ENCODE peak calls at places on chromosome 1, in eight cellular contexts. S, N, P, L, R, F, J and O are unnamed samples.

GRCh38 chr1:24955161-24955560 is 25.1 kb upstream of the RUNX3 start:
- DNase-seq in F (no peak), N (peak; percentile 19), P (no peak), L (peak; percentile 32), J (peak; percentile 55), S (peak; percentile 33), R (peak; percentile 79), O (no peak)

GRCh38 chr1:153357076-153357852 is 390 bp upstream of the S100A9 start:
- DNase-seq in R (no peak), J (no peak), L (no peak), F (no peak), S (no peak), N (no peak), P (peak; percentile 46), O (no peak)

GRCh38 chr1:63906053-63906704 is 132.4 kb downstream of the ROR1 start:
- DNase-seq in N (no peak), F (peak; percentile 42), S (no peak), J (no peak), P (no peak), R (no peak), L (no peak), O (no peak)

GRCh38 chr1:181643631-181644030 is 160.3 kb downstream of the CACNA1E start:
- DNase-seq in R (no peak), N (no peak), P (no peak), F (no peak), L (no peak), S (no peak), J (no peak), O (no peak)

GRCh38 chr1:10152709-10153284 is 57.6 kb upstream of the KIF1B start:
- DNase-seq in J (peak; percentile 54), L (no peak), N (peak; percentile 67), F (peak; percentile 58), P (peak; percentile 43), R (peak; percentile 35), S (no peak), O (peak; percentile 40)

GRCh38 chr1:88973520-88974137 is 18.8 kb downstream of the KYAT3 start:
- DNase-seq in F (peak; percentile 43), J (no peak), S (no peak), R (peak; percentile 15), P (no peak), L (no peak), N (peak; percentile 70), O (no peak)

GRCh38 chr1:101410048-101410878 is 173.4 kb downstream of the S1PR1 start:
- DNase-seq in N (no peak), P (no peak), J (no peak), S (no peak), L (no peak), F (no peak), R (no peak), O (no peak)

GRCh38 chr1:91120421-91120820 is 98.6 kb upstream of the ZNF644 start:
- DNase-seq in F (no peak), P (no peak), N (no peak), L (no peak), J (no peak), S (no peak), R (no peak), O (no peak)

GRCh38 chr1:244435562-244436205 is 16.0 kb downstream of the ADSS2 start:
- DNase-seq in L (no peak), J (no peak), R (no peak), F (no peak), N (no peak), S (no peak), P (no peak), O (no peak)

GRCh38 chr1:243542726-243543415 is 287.0 kb downstream of the SDCCAG8 start:
- DNase-seq in P (no peak), N (peak; percentile 11), J (no peak), S (no peak), L (no peak), F (no peak), R (no peak), O (no peak)

GRCh38 chr1:218299416-218299815 is 14.3 kb downstream of the RRP15 start:
- DNase-seq in J (no peak), P (no peak), N (peak; percentile 88), L (no peak), F (peak; percentile 51), R (peak; percentile 33), S (peak; percentile 17), O (peak; percentile 7)

GRCh38 chr1:234776256-234776874 is 166.4 kb upstream of the IRF2BP2 start:
- DNase-seq in P (peak; percentile 29), R (no peak), S (no peak), F (no peak), L (no peak), N (no peak), J (no peak), O (peak; percentile 17)